ENCODE peak calls at places on chromosomes 3 and 15, in seven cellular contexts. X, K, R, Y, C, I and J are unnamed samples.
A peak's percentile ranks its signal among the peaks of the same experiment; 100 is the strongest.

GRCh38 chr3:178482981-178483380 is 53.3 kb upstream of the KCNMB2 start:
- DNase-seq in X (no peak), K (no peak), R (no peak), Y (no peak), C (no peak), I (no peak), J (no peak)

GRCh38 chr15:88431441-88431840 is 35.7 kb downstream of the MRPL46 start:
- DNase-seq in X (no peak), K (no peak), R (no peak), Y (no peak), C (no peak), I (no peak), J (no peak)

GRCh38 chr15:93088981-93089854 is at the start of gene RGMA:
- DNase-seq in X (no peak), K (no peak), R (no peak), Y (no peak), C (no peak), I (no peak), J (no peak)

GRCh38 chr3:171330936-171331335 is 129.3 kb downstream of the TNIK start:
- DNase-seq in X (no peak), K (no peak), R (no peak), Y (no peak), C (no peak), I (no peak), J (no peak)

GRCh38 chr3:5122030-5122740 is at the start of gene ARL8B:
- DNase-seq in X (no peak), K (peak; percentile 87), R (no peak), Y (peak; percentile 45), C (no peak), I (peak; percentile 70), J (peak; percentile 90)

GRCh38 chr15:101358895-101359294 is 63.8 kb upstream of the SNRPA1 start:
- DNase-seq in X (no peak), K (no peak), R (no peak), Y (no peak), C (no peak), I (no peak), J (no peak)

GRCh38 chr15:48367483-48367882 is 36.3 kb downstream of the DUT start:
- DNase-seq in X (no peak), K (no peak), R (no peak), Y (no peak), C (no peak), I (no peak), J (no peak)

GRCh38 chr15:40439461-40440299 is 1.1 kb upstream of the BAHD1 start:
- DNase-seq in X (no peak), K (no peak), R (no peak), Y (peak; percentile 9), C (no peak), I (no peak), J (no peak)

GRCh38 chr3:48240000-48240710 is 749 bp upstream of the ZNF589 start:
- DNase-seq in X (no peak), K (no peak), R (no peak), Y (peak; percentile 76), C (no peak), I (no peak), J (no peak)

GRCh38 chr3:72177075-72178050 is 392.4 kb upstream of the PROK2 start:
- DNase-seq in X (no peak), K (no peak), R (no peak), Y (no peak), C (no peak), I (no peak), J (no peak)

GRCh38 chr15:68055224-68055705 is 1.1 kb downstream of the PIAS1 start:
- DNase-seq in X (no peak), K (peak; percentile 55), R (no peak), Y (no peak), C (peak; percentile 2), I (peak; percentile 22), J (peak; percentile 15)

GRCh38 chr3:85592256-85592655 is 633.5 kb downstream of the CADM2 start:
- DNase-seq in X (no peak), K (no peak), R (no peak), Y (no peak), C (no peak), I (no peak), J (no peak)

GRCh38 chr3:149942409-149942808 is 28.3 kb downstream of the PFN2 start:
- DNase-seq in X (no peak), K (no peak), R (no peak), Y (no peak), C (no peak), I (no peak), J (no peak)

GRCh38 chr3:191235331-191236314 is 36.6 kb downstream of the OSTN start:
- DNase-seq in X (peak; percentile 37), K (no peak), R (no peak), Y (no peak), C (no peak), I (no peak), J (no peak)

GRCh38 chr15:72698938-72699337 is 12.9 kb downstream of the BBS4 start:
- DNase-seq in X (no peak), K (no peak), R (no peak), Y (no peak), C (no peak), I (no peak), J (no peak)

GRCh38 chr3:197139586-197139985 is 110.0 kb upstream of the MELTF start:
- DNase-seq in X (no peak), K (no peak), R (no peak), Y (no peak), C (no peak), I (no peak), J (no peak)

GRCh38 chr15:31503758-31504461 is 177.3 kb downstream of the KLF13 start:
- DNase-seq in X (no peak), K (no peak), R (no peak), Y (no peak), C (no peak), I (no peak), J (no peak)